ENCODE peak calls at places on chromosomes 11 and 22, in four cellular contexts. W, N, Y and B are unnamed samples.

GRCh38 chr11:22684082-22684481 is 17.7 kb downstream of the GAS2 start:
- DNase-seq in N (no peak), W (no peak), Y (no peak), B (no peak)

GRCh38 chr11:2375964-2376551 is 1.1 kb upstream of the CD81 start:
- DNase-seq in W (peak), N (no peak), Y (no peak), B (peak)

GRCh38 chr11:35615911-35616900 is 2.1 kb upstream of the FJX1 start:
- DNase-seq in W (peak), Y (peak), N (no peak), B (no peak)

GRCh38 chr22:39308614-39309363 is 10.6 kb downstream of the RPL3 start:
- DNase-seq in N (no peak), W (no peak), Y (peak), B (no peak)

GRCh38 chr22:44520695-44521094 is 22.7 kb upstream of the RTL6 start:
- DNase-seq in Y (no peak), W (no peak), N (no peak), B (no peak)

GRCh38 chr11:105449100-105449734 is 160.7 kb upstream of the GRIA4 start:
- DNase-seq in Y (no peak), W (no peak), N (no peak), B (no peak)

GRCh38 chr11:61098778-61099177 is 3.5 kb upstream of the CD5 start:
- DNase-seq in W (no peak), Y (no peak), N (no peak), B (no peak)

GRCh38 chr11:33832676-33833075 is 58.4 kb upstream of the FBXO3 start:
- DNase-seq in W (no peak), N (no peak), Y (no peak), B (no peak)

GRCh38 chr11:55707029-55707428 is 45.0 kb downstream of the OR4C6 start:
- DNase-seq in Y (no peak), N (no peak), W (no peak), B (no peak)

GRCh38 chr11:765025-765801 is 12.1 kb downstream of the GATD1 start:
- DNase-seq in W (peak), N (peak), Y (no peak), B (no peak)

GRCh38 chr22:24016156-24016555 is 5.1 kb downstream of the CABIN1 start:
- DNase-seq in N (no peak), W (no peak), Y (no peak), B (no peak)

GRCh38 chr11:76604652-76605241 is 65.8 kb downstream of the LRRC32 start:
- DNase-seq in Y (no peak), N (no peak), W (no peak), B (no peak)

GRCh38 chr11:65436412-65437032 is 13.9 kb downstream of the NEAT1 start:
- DNase-seq in W (no peak), N (no peak), Y (no peak), B (no peak)

GRCh38 chr11:2077061-2077802 is 62.0 kb downstream of the IGF2 start:
- DNase-seq in N (peak), Y (no peak), W (no peak), B (peak)

GRCh38 chr11:121389651-121390050 is 62.5 kb upstream of the SORL1 start:
- DNase-seq in W (peak), Y (no peak), N (no peak), B (no peak)

GRCh38 chr11:3022982-3023381 is 30.9 kb upstream of the NAP1L4 start:
- DNase-seq in Y (no peak), W (no peak), N (no peak), B (no peak)

GRCh38 chr22:24440270-24440717 is 12.9 kb downstream of the ADORA2A start:
- DNase-seq in N (no peak), Y (no peak), W (no peak), B (no peak)

GRCh38 chr11:128497057-128497957 is 90.1 kb downstream of the ETS1 start:
- DNase-seq in Y (peak), W (no peak), N (no peak), B (peak)

GRCh38 chr11:59755701-59756495 is 722 bp downstream of the STX3 start:
- DNase-seq in Y (peak), W (peak), N (peak), B (no peak)

GRCh38 chr11:90349741-90350140 is 126.9 kb upstream of the CHORDC1 start:
- DNase-seq in Y (no peak), N (no peak), W (no peak), B (no peak)

GRCh38 chr11:130832571-130833432 is 83.5 kb downstream of the SNX19 start:
- DNase-seq in N (no peak), W (no peak), Y (no peak), B (no peak)

GRCh38 chr11:84564180-84564866 is 1062.8 kb downstream of the DLG2 start:
- DNase-seq in Y (peak), N (peak), W (no peak), B (peak)

GRCh38 chr11:2944530-2944929 is 15.3 kb upstream of the PHLDA2 start:
- DNase-seq in W (no peak), N (no peak), Y (no peak), B (no peak)

GRCh38 chr11:34415538-34415937 is 23.2 kb upstream of the CAT start:
- DNase-seq in N (no peak), W (no peak), Y (no peak), B (no peak)

GRCh38 chr11:125132586-125132985 is 21.2 kb upstream of the TMEM218 start:
- DNase-seq in N (no peak), Y (no peak), W (no peak), B (no peak)